ENCODE peak calls at places on chromosomes 12 and 14, in eight cellular contexts. S is GF-D8; K is activated CD4-positive, CD25-positive, alpha-beta regulatory T cell treated with anti-CD3 and anti-CD28 coated beads, Interleukin-2, amount 50 U/mL, for 72 hours; H is activated effector memory CD4-positive, alpha-beta T cell treated with Interleukin-2 at 50 U/mL for 16 hours; X is fibroblast of pulmonary artery; R is right lobe of liver; P is non-pigmented ciliary epithelial cell; V is T-helper 17 cell. N is an unnamed sample.
A peak's percentile ranks its signal among the peaks of the same experiment; 100 is the strongest.

GRCh38 chr12:25792031-25792430 is 166.5 kb upstream of the RASSF8 start:
- DNase-seq in S (no peak), V (no peak), R (no peak), K (no peak), X (no peak), H (no peak), P (no peak), N (no peak)

GRCh38 chr12:65720136-65720535 is 104.1 kb upstream of the HMGA2 start:
- DNase-seq in S (no peak), P (peak; percentile 84), V (no peak), R (no peak), H (no peak), X (peak; percentile 60), K (no peak), N (peak; percentile 43)

GRCh38 chr14:57182760-57183503 is 85.8 kb downstream of the EXOC5 start:
- DNase-seq in P (no peak), X (peak; percentile 18), S (no peak), H (no peak), R (no peak), K (no peak), V (no peak), N (peak; percentile 78)

GRCh38 chr12:227923-228845 is 14.2 kb upstream of the SLC6A12 start:
- DNase-seq in P (no peak), S (no peak), H (no peak), V (no peak), K (no peak), X (no peak), R (no peak), N (peak; percentile 28)

GRCh38 chr14:70266157-70266556 is 77.4 kb upstream of the SLC8A3 start:
- DNase-seq in V (no peak), H (no peak), X (no peak), P (no peak), K (no peak), R (no peak), S (no peak), N (no peak)

GRCh38 chr14:52840916-52841315 is 49.5 kb upstream of the GNPNAT1 start:
- DNase-seq in P (no peak), K (no peak), R (peak; percentile 28), S (no peak), V (no peak), X (peak; percentile 68), H (no peak), N (no peak)

GRCh38 chr14:91924871-91925726 is 22.4 kb downstream of the FBLN5 start:
- DNase-seq in P (no peak), V (no peak), K (no peak), S (no peak), R (no peak), X (peak; percentile 56), H (no peak), N (no peak)

GRCh38 chr12:113049976-113050742 is 6.4 kb upstream of the DTX1 start:
- DNase-seq in P (no peak), S (no peak), H (no peak), X (peak; percentile 23), K (no peak), R (no peak), V (no peak), N (peak; percentile 94)

GRCh38 chr12:57602544-57602943 is 2.1 kb upstream of the DTX3 start:
- DNase-seq in V (no peak), P (no peak), H (no peak), S (no peak), R (no peak), K (no peak), X (no peak), N (no peak)

GRCh38 chr14:77641534-77642341 is 25.3 kb upstream of the SPTLC2 start:
- DNase-seq in P (no peak), X (peak; percentile 81), R (peak; percentile 78), V (peak; percentile 27), S (peak; percentile 48), K (peak; percentile 71), H (peak; percentile 54), N (no peak)

GRCh38 chr12:121535150-121536057 is 45.4 kb downstream of the KDM2B start:
- DNase-seq in H (no peak), K (no peak), S (no peak), V (no peak), X (no peak), P (no peak), R (peak; percentile 43), N (no peak)

GRCh38 chr14:76884394-76884793 is 58.2 kb downstream of the LRRC74A start:
- DNase-seq in S (no peak), V (no peak), H (no peak), X (no peak), P (no peak), K (no peak), R (no peak), N (no peak)

N was measured in endodermal cell.